ENCODE peak calls at places on chromosome 9, in five cellular contexts. C is adrenal gland; T is IMR-90; K is hepatocyte; U is CD8-positive, alpha-beta T cell. E is an unnamed sample.

GRCh38 chr9:99272866-99273265 is 50.8 kb downstream of the SEC61B start:
- DNase-seq in K (no peak), T (no peak), U (no peak), C (no peak), E (no peak)

GRCh38 chr9:36288057-36288456 is 29.8 kb upstream of the GNE start:
- DNase-seq in U (no peak), T (no peak), C (no peak), K (no peak), E (no peak)

GRCh38 chr9:74361508-74361907 is 135.6 kb upstream of the RORB start:
- DNase-seq in U (no peak), K (no peak), C (no peak), T (no peak), E (no peak)

GRCh38 chr9:9752722-9753121 is 860.1 kb downstream of the PTPRD start:
- DNase-seq in C (peak; percentile 14), K (peak; percentile 14), T (no peak), U (no peak), E (no peak)

GRCh38 chr9:133707065-133707760 is 30.9 kb downstream of the SARDH start:
- DNase-seq in U (no peak), T (peak; percentile 75), K (no peak), C (peak; percentile 61), E (peak; percentile 5)

GRCh38 chr9:87099383-87099782 is 152.1 kb upstream of the GAS1 start:
- DNase-seq in U (no peak), K (no peak), C (no peak), T (no peak), E (no peak)

GRCh38 chr9:16475257-16475656 is 395.2 kb downstream of the BNC2 start:
- DNase-seq in U (no peak), C (no peak), K (no peak), T (no peak), E (no peak)

GRCh38 chr9:28938981-28939380 is 1365.7 kb upstream of the C9orf72 start:
- DNase-seq in K (no peak), C (no peak), T (no peak), U (no peak), E (no peak)

GRCh38 chr9:89929721-89930480 is 325.1 kb downstream of the GADD45G start:
- DNase-seq in T (peak; percentile 24), C (no peak), U (no peak), K (no peak), E (no peak)

DNA sequence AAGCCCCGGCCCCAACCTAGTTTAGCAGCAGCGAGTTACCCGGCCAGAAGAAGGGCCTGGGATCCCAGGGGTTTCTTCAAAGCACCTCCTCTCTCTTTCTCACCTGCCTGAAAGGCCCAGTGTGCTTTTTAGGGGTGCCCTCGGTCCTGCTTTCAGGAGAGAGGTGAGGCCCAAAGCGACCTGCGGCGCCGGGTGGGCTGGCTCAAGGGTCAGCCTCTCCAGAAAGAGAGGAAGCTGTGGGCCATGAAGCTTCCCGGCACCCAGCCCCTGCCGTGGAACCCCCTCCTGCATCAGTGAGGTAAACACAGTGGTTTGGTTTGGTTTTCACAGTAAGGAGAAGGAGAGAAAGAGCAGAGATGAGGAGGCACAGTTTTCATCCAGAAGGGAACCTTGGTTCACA is 4.3 kb downstream of the FOXB2 start:
- DNase-seq in C (no peak), T (no peak), K (no peak), U (no peak), E (no peak)
- H3K9me3 ChIP-seq in C (no peaks in the 10 kb centered on the region), T (peaks cover 21% of the 10 kb centered on the region), K (no peaks in the 10 kb centered on the region), U (no peaks in the 10 kb centered on the region), E (no peaks in the 10 kb centered on the region)

GRCh38 chr9:2403701-2404100 is 217.9 kb upstream of the VLDLR start:
- DNase-seq in U (no peak), T (no peak), C (no peak), K (no peak), E (no peak)

GRCh38 chr9:2411459-2412215 is 209.9 kb upstream of the VLDLR start:
- DNase-seq in U (no peak), C (no peak), K (no peak), T (no peak), E (no peak)

GRCh38 chr9:2407450-2407849 is 214.1 kb upstream of the VLDLR start:
- DNase-seq in U (no peak), C (no peak), T (no peak), K (no peak), E (no peak)

GRCh38 chr9:2406252-2406651 is 215.3 kb upstream of the VLDLR start:
- DNase-seq in T (no peak), K (no peak), U (no peak), C (no peak), E (no peak)
- H3K9me3 ChIP-seq in T (no peaks in the 10 kb centered on the region), K (no peaks in the 10 kb centered on the region), U (no peaks in the 10 kb centered on the region), C (no peaks in the 10 kb centered on the region), E (no peaks in the 10 kb centered on the region)

DNA sequence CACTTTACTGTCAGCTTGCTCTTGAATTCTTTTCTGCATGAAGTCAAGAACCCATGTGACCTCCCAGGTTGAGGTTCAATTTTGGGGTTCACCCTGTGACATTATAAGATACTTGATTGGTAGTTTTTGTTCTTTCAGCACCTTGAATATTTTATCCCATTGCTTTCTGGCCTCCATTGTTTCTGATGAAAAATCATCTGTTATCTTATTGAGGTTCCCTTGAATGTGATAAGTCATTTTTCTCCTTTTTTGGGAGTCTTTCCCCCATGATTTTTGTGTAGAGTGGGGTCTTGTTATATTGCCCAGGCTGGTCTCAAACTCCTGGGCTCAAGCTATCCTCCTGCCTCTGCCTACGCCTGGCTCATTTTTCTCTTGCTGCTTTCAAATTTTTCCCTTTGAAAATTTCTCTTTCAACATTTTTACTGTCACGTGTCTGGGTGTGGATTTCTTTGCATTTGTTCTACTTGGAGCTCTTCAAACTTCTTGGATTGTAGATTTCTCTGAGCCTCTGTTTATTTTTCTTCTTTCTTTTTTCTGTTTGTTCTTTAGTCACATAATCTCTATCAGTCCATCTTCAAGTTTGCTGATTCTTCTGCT is 20.8 kb upstream of the SLC44A1 start:
- DNase-seq in T (no peak), K (no peak), U (no peak), C (no peak), E (no peak)
- H3K9me3 ChIP-seq in T (peaks cover 9% of the 10 kb centered on the region), K (peaks cover 4% of the 10 kb centered on the region), U (peaks cover 14% of the 10 kb centered on the region), C (peaks cover 14% of the 10 kb centered on the region), E (peaks cover 7% of the 10 kb centered on the region)

GRCh38 chr9:103139891-103140290 is 144.8 kb downstream of the CYLC2 start:
- DNase-seq in C (no peak), U (no peak), T (no peak), K (no peak), E (no peak)
- H3K9me3 ChIP-seq in C (no peaks in the 10 kb centered on the region), U (no peaks in the 10 kb centered on the region), T (peaks cover 3% of the 10 kb centered on the region), K (no peaks in the 10 kb centered on the region), E (no peaks in the 10 kb centered on the region)

DNA sequence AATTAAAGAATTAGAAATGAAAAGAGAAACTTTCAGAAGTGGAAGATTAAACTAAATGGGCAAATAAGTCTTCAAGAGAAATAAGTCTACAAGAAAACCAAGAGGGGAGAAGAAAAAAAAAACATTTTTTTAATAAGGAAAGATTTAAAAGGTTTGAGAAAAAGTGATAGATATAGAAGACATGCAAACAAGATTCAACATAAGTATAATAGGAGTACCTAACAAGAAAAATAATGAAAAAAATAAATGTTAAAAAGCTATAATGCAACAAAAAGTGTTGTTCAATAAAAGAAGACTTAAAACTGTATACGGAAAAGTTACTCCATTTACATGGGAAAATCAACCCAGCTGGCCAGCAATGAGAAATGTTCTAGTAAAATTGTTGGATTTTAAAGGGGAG is 42.6 kb downstream of the PTPDC1 start:
- DNase-seq in U (no peak), C (no peak), K (no peak), T (no peak), E (no peak)
- H3K9me3 ChIP-seq in U (peaks cover 4% of the 10 kb centered on the region), C (peaks cover 7% of the 10 kb centered on the region), K (peaks cover 3% of the 10 kb centered on the region), T (peaks cover 12% of the 10 kb centered on the region), E (no peaks in the 10 kb centered on the region)

DNA sequence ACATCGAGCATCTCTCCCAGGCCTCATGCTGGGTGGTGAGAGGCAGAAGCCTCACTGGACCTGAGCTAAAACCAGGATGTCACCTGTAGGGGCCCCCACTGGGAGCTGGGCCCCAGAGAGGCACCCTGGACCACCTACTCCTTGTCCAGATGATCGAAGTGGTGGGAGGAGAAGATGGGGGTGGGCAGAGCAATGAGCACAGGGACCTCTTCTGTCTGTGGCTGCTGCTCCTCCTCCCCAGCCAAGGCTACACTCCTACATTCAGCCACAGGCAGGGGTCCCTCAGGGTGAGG is 227.5 kb downstream of the CACNA1B start:
- DNase-seq in C (no peak), K (no peak), U (no peak), T (no peak), E (no peak)
- H3K9me3 ChIP-seq in C (no peaks in the 10 kb centered on the region), K (no peaks in the 10 kb centered on the region), U (no peaks in the 10 kb centered on the region), T (peaks cover 60% of the 10 kb centered on the region), E (no peaks in the 10 kb centered on the region)

GRCh38 chr9:977361-978116 is 1.1 kb downstream of the DMRT3 start:
- DNase-seq in C (no peak), T (no peak), K (no peak), U (no peak), E (no peak)

GRCh38 chr9:978117-978830 is 1.8 kb downstream of the DMRT3 start:
- DNase-seq in C (no peak), T (no peak), U (no peak), K (no peak), E (no peak)

GRCh38 chr9:976258-976804 is at the start of gene DMRT3:
- DNase-seq in T (no peak), K (no peak), U (no peak), C (no peak), E (no peak)

GRCh38 chr9:975740-976257 is 656 bp upstream of the DMRT3 start:
- DNase-seq in T (no peak), K (no peak), U (no peak), C (no peak), E (no peak)

DNA sequence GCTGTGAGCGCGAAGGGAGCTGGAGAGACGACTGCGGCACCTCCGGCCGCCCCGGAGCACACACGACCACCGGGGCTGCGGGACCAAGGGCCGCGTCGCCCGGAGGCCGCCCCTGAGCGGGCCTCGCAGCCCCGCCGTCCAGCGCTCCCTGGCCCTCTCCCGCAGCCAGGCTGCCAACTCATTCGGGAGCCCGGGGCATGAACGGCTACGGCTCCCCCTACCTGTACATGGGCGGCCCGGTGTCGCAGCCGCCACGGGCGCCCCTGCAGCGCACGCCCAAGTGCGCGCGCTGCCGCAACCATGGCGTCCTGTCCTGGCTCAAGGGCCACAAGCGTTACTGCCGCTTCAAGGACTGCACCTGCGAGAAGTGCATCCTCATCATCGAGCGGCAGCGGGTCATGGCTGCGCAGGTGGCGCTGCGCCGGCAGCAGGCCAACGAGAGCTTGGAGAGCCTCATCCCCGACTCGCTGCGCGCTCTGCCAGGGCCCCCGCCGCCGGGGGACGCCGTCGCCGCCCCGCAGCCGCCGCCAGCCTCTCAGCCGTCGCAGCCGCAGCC is 428 bp downstream of the DMRT3 start:
- DNase-seq in T (no peak), U (no peak), K (no peak), C (no peak), E (no peak)
- H3K9me3 ChIP-seq in T (peaks cover 9% of the 10 kb centered on the region), U (no peaks in the 10 kb centered on the region), K (no peaks in the 10 kb centered on the region), C (no peaks in the 10 kb centered on the region), E (no peaks in the 10 kb centered on the region)

E was measured in T-helper 17 cell.